ENCODE peak calls at places on chromosome 4, in nine cellular contexts. P is mammary epithelial cell; D is GM04503; O is head of caudate nucleus; U is GM04504; Z is stimulated activated CD4-positive, alpha-beta T cell treated with anti-CD3 and anti-CD28 coated beads, Interleukin-1b, Interleukin-23, amount 100 ng/mL, for 24 hours; I is testis; F is activated CD4-positive, alpha-beta memory T cell treated with anti-CD3 and anti-CD28 coated beads for 36 hours; H is AG09309. T is an unnamed sample.

GRCh38 chr4:2059034-2059725 is at the start of gene NAT8L:
- DNase-seq in D (no peak), H (no peak), O (peak), Z (no peak), I (peak), P (no peak), U (no peak), F (peak), T (no peak)

GRCh38 chr4:76993787-76994641 is 44.5 kb downstream of the SEPTIN11 start:
- DNase-seq in Z (no peak), O (no peak), U (no peak), P (no peak), F (peak), H (no peak), D (no peak), I (no peak), T (no peak)

GRCh38 chr4:94332983-94333590 is 9.5 kb downstream of the HPGDS start:
- DNase-seq in D (no peak), F (no peak), I (no peak), Z (no peak), U (no peak), O (no peak), P (no peak), H (no peak), T (no peak)

GRCh38 chr4:118954246-118954645 is 65.6 kb downstream of the SYNPO2 start:
- DNase-seq in H (no peak), Z (no peak), I (no peak), D (no peak), U (no peak), O (no peak), F (no peak), P (no peak), T (no peak)

GRCh38 chr4:109690690-109691410 is 12.4 kb downstream of the CASP6 start:
- DNase-seq in P (no peak), F (no peak), O (no peak), D (no peak), H (no peak), Z (no peak), U (no peak), I (no peak), T (no peak)

GRCh38 chr4:93788712-93789111 is 39.8 kb upstream of the ATOH1 start:
- DNase-seq in U (no peak), O (no peak), F (no peak), Z (no peak), I (no peak), P (peak), D (no peak), H (no peak), T (no peak)

GRCh38 chr4:102422843-102423242 is 77.6 kb upstream of the SLC39A8 start:
- DNase-seq in H (no peak), Z (no peak), D (no peak), P (no peak), I (no peak), F (no peak), O (no peak), U (no peak), T (no peak)

GRCh38 chr4:24321637-24322036 is 262.7 kb downstream of the DHX15 start:
- DNase-seq in U (no peak), P (no peak), O (no peak), Z (no peak), F (no peak), D (no peak), I (no peak), H (no peak), T (no peak)

GRCh38 chr4:40909363-40909876 is 159.7 kb downstream of the NSUN7 start:
- DNase-seq in H (peak), I (no peak), O (no peak), U (no peak), Z (peak), F (peak), P (peak), D (no peak), T (peak)

GRCh38 chr4:10348241-10348640 is 109.0 kb downstream of the ZNF518B start:
- DNase-seq in Z (no peak), H (no peak), O (no peak), I (no peak), P (no peak), D (no peak), U (no peak), F (no peak), T (no peak)

GRCh38 chr4:8533274-8533865 is 46.8 kb upstream of the GPR78 start:
- DNase-seq in O (no peak), Z (no peak), F (no peak), P (no peak), I (no peak), U (no peak), D (no peak), H (no peak), T (no peak)

GRCh38 chr4:70571772-70572171 is 20.3 kb upstream of the AMBN start:
- DNase-seq in Z (no peak), D (no peak), I (no peak), F (no peak), H (no peak), U (no peak), O (no peak), P (no peak), T (no peak)

GRCh38 chr4:7206856-7207567 is 14.7 kb downstream of the SORCS2 start:
- DNase-seq in H (peak), D (peak), P (peak), I (peak), Z (no peak), O (peak), U (peak), F (no peak), T (no peak)

GRCh38 chr4:10587697-10588096 is 96.9 kb downstream of the CLNK start:
- DNase-seq in U (no peak), I (no peak), O (no peak), H (no peak), Z (no peak), D (no peak), F (peak), P (no peak), T (peak)

GRCh38 chr4:73315091-73315490 is 56.5 kb upstream of the ANKRD17 start:
- DNase-seq in Z (no peak), D (peak), H (peak), P (peak), F (no peak), U (peak), O (no peak), I (no peak), T (no peak)

T was measured in stimulated activated naive B cell treated with anti-CD40 and anti-IgM and Interleukin-4, amounts not matched to agents 10 μg/mL and 1 μg/mL and 100 μg/mL, for 72 hours.